ENCODE peak calls at places on chromosome X, in ten cellular contexts. W is colonic mucosa, M is foreskin fibroblast, D is bronchial epithelial cell, O is astrocyte of the spinal cord, R is mucosa of descending colon, C is aorta, Q is skeletal muscle cell, E is adrenal gland, V is H1. U is an unnamed sample.

GRCh38 chrX:46279214-46279924 is 265.9 kb downstream of the ZNF674 start:
- DNase-seq in W (no peak), M (peak; percentile 54), D (peak; percentile 37), O (no peak), R (no peak), C (no peak), Q (no peak), E (no peak), V (no peak), U (no peak)

GRCh38 chrX:130915302-130915701 is 12.3 kb upstream of the ENOX2 start:
- DNase-seq in W (no peak), M (peak; percentile 55), D (peak; percentile 7), O (no peak), R (no peak), C (no peak), Q (no peak), E (no peak), V (no peak), U (no peak)

GRCh38 chrX:134573683-134574035 is 84.6 kb downstream of the PLAC1 start:
- DNase-seq in W (no peak), M (no peak), D (no peak), O (no peak), R (no peak), C (no peak), Q (no peak), E (no peak), V (no peak), U (no peak)

GRCh38 chrX:13791559-13791958 is 25.3 kb downstream of the GPM6B start:
- DNase-seq in W (no peak), M (no peak), D (no peak), O (peak; percentile 14), R (no peak), C (no peak), Q (no peak), E (no peak), V (no peak), U (no peak)

GRCh38 chrX:13164611-13165010 is 120.2 kb upstream of the FAM9C start:
- DNase-seq in W (no peak), M (no peak), D (no peak), O (no peak), R (no peak), C (no peak), Q (no peak), E (no peak), V (no peak), U (no peak)

GRCh38 chrX:132017431-132018185 is 5.5 kb upstream of the STK26 start:
- DNase-seq in W (no peak), M (no peak), D (no peak), O (no peak), R (no peak), C (no peak), Q (no peak), E (no peak), V (no peak), U (no peak)

GRCh38 chrX:42131856-42132255 is 208.5 kb upstream of the CASK start:
- DNase-seq in W (no peak), M (peak; percentile 22), D (peak; percentile 67), O (no peak), R (no peak), C (no peak), Q (no peak), E (no peak), V (no peak), U (no peak)

GRCh38 chrX:2432298-2432863 is 68.4 kb downstream of the DHRSX start:
- DNase-seq in W (no peak), M (no peak), D (no peak), O (no peak), R (no peak), C (no peak), Q (no peak), E (no peak), V (no peak), U (no peak)

GRCh38 chrX:26871967-26872366 is 591.2 kb downstream of the PPP4R3C start:
- DNase-seq in W (no peak), M (no peak), D (no peak), O (no peak), R (no peak), C (no peak), Q (no peak), E (no peak), V (no peak), U (no peak)

GRCh38 chrX:30597258-30598012 is 19.9 kb upstream of the TASL start:
- DNase-seq in W (no peak), M (no peak), D (no peak), O (no peak), R (no peak), C (no peak), Q (no peak), E (no peak), V (no peak), U (no peak)

GRCh38 chrX:124223524-124223923 is 108.9 kb upstream of the TEX13D start:
- DNase-seq in W (no peak), M (no peak), D (no peak), O (no peak), R (no peak), C (no peak), Q (no peak), E (no peak), V (no peak), U (no peak)

GRCh38 chrX:123424546-123424945 is 240.5 kb downstream of the GRIA3 start:
- DNase-seq in W (no peak), M (peak; percentile 74), D (peak; percentile 72), O (peak; percentile 70), R (no peak), C (no peak), Q (peak; percentile 37), E (no peak), V (no peak), U (peak; percentile 44)

GRCh38 chrX:46803140-46803539 is 33.7 kb upstream of the RP2 start:
- DNase-seq in W (no peak), M (peak; percentile 16), D (no peak), O (no peak), R (no peak), C (no peak), Q (no peak), E (no peak), V (no peak), U (no peak)

GRCh38 chrX:49309401-49309981 is 6.0 kb downstream of the GAGE10 start:
- DNase-seq in W (peak; percentile 27), M (peak; percentile 59), D (peak; percentile 17), O (peak; percentile 31), R (peak; percentile 55), C (no peak), Q (no peak), E (no peak), V (no peak), U (no peak)
- H3K4me3 ChIP-seq in W (peak overlapping the region; percentile 16), M (peak overlapping the region; percentile 43), D (peak overlapping the region; percentile 10), O (no peak overlapping the region), R (no peak overlapping the region), C (peak overlapping the region; percentile 24), Q (peak overlapping the region; percentile 21), E (peak overlapping the region; percentile 39), V (peak overlapping the region; percentile 52), U (peak overlapping the region; percentile 14)

GRCh38 chrX:119758682-119759332 is 419 bp downstream of the SOWAHD start:
- DNase-seq in W (no peak), M (peak; percentile 47), D (peak; percentile 3), O (no peak), R (peak; percentile 53), C (peak; percentile 62), Q (no peak), E (peak; percentile 10), V (peak; percentile 66), U (no peak)

GRCh38 chrX:119757646-119757978 is 776 bp upstream of the SOWAHD start:
- DNase-seq in W (no peak), M (no peak), D (no peak), O (no peak), R (no peak), C (no peak), Q (no peak), E (no peak), V (no peak), U (no peak)

GRCh38 chrX:119755981-119756533 is 2.3 kb upstream of the SOWAHD start:
- DNase-seq in W (no peak), M (no peak), D (no peak), O (no peak), R (peak; percentile 38), C (no peak), Q (no peak), E (no peak), V (no peak), U (no peak)

GRCh38 chrX:119757979-119758681 is at the start of gene SOWAHD:
- DNase-seq in W (peak; percentile 78), M (peak; percentile 47), D (peak; percentile 6), O (no peak), R (peak; percentile 76), C (peak; percentile 69), Q (no peak), E (peak; percentile 56), V (peak; percentile 71), U (no peak)

GRCh38 chrX:119756926-119757635 is 1.3 kb upstream of the SOWAHD start:
- DNase-seq in W (no peak), M (no peak), D (no peak), O (no peak), R (peak; percentile 29), C (no peak), Q (no peak), E (no peak), V (no peak), U (no peak)
- H3K4me3 ChIP-seq in W (peak overlapping the region; percentile 52), M (no peak overlapping the region), D (no peak overlapping the region), O (no peak overlapping the region), R (no peak overlapping the region), C (no peak overlapping the region), Q (no peak overlapping the region), E (no peak overlapping the region), V (peak overlapping the region; percentile 71), U (no peak overlapping the region)

GRCh38 chrX:372856-373640 is 13.7 kb downstream of the PPP2R3B start:
- DNase-seq in W (no peak), M (peak; percentile 48), D (no peak), O (no peak), R (no peak), C (no peak), Q (no peak), E (no peak), V (no peak), U (no peak)
- H3K4me3 ChIP-seq in W (no peak overlapping the region), M (peak overlapping the region; percentile 43), D (peak overlapping the region; percentile 40), O (peak overlapping the region; percentile 22), R (no peak overlapping the region), C (peak overlapping the region; percentile 15), Q (peak overlapping the region; percentile 59), E (peak overlapping the region; percentile 23), V (peak overlapping the region; percentile 64), U (peak overlapping the region; percentile 51)

GRCh38 chrX:97311066-97311778 is 427.5 kb downstream of the RPA4 start:
- DNase-seq in W (no peak), M (no peak), D (no peak), O (no peak), R (no peak), C (no peak), Q (no peak), E (no peak), V (no peak), U (no peak)

GRCh38 chrX:97310373-97310772 is 426.7 kb downstream of the RPA4 start:
- DNase-seq in W (no peak), M (no peak), D (peak; percentile 42), O (no peak), R (no peak), C (no peak), Q (no peak), E (no peak), V (no peak), U (peak; percentile 19)

GRCh38 chrX:97306771-97307470 is 423.2 kb downstream of the RPA4 start:
- DNase-seq in W (no peak), M (peak; percentile 8), D (peak; percentile 3), O (no peak), R (no peak), C (no peak), Q (no peak), E (no peak), V (no peak), U (no peak)

GRCh38 chrX:97308161-97308560 is 424.5 kb downstream of the RPA4 start:
- DNase-seq in W (no peak), M (peak; percentile 52), D (no peak), O (no peak), R (no peak), C (no peak), Q (no peak), E (no peak), V (no peak), U (no peak)

GRCh38 chrX:97309717-97310116 is 426.0 kb downstream of the RPA4 start:
- DNase-seq in W (no peak), M (no peak), D (peak; percentile 38), O (no peak), R (no peak), C (no peak), Q (no peak), E (no peak), V (no peak), U (no peak)
- H3K4me3 ChIP-seq in W (no peak overlapping the region), M (no peak overlapping the region), D (no peak overlapping the region), O (no peak overlapping the region), R (no peak overlapping the region), C (no peak overlapping the region), Q (no peak overlapping the region), E (no peak overlapping the region), V (peak overlapping the region; percentile 77), U (no peak overlapping the region)

U was measured in astrocyte of the cerebellum.